ENCODE peak calls at places on chromosomes 4 and X, in nine cellular contexts. One of them, this sample, is unnamed.
A peak's percentile ranks its signal among the peaks of the same experiment; 100 is the strongest.

GRCh38 chrX:151703487-151703886 is 8.2 kb downstream of the PRRG3 start:
- DNase-seq in PC-3: no peak
- DNase-seq in transverse colon: no peak
- DNase-seq in foreskin fibroblast: no peak
- DNase-seq in H9: no peak
- DNase-seq in effector CD4-positive, alpha-beta T cell: no peak
- DNase-seq in left ventricle myocardium inferior: peak; percentile 70
- DNase-seq in HFFc6: no peak
- DNase-seq in H1: no peak
- DNase-seq in this sample: no peak

GRCh38 chr4:153146031-153146430 is 58.2 kb upstream of the TRIM2 start:
- DNase-seq in PC-3: no peak
- DNase-seq in transverse colon: no peak
- DNase-seq in foreskin fibroblast: no peak
- DNase-seq in H9: no peak
- DNase-seq in effector CD4-positive, alpha-beta T cell: no peak
- DNase-seq in left ventricle myocardium inferior: no peak
- DNase-seq in HFFc6: no peak
- DNase-seq in H1: no peak
- DNase-seq in this sample: no peak

GRCh38 chrX:39972340-39972739 is 125.4 kb downstream of the BCOR start:
- DNase-seq in PC-3: peak; percentile 42
- DNase-seq in transverse colon: no peak
- DNase-seq in foreskin fibroblast: peak; percentile 24
- DNase-seq in H9: no peak
- DNase-seq in effector CD4-positive, alpha-beta T cell: no peak
- DNase-seq in left ventricle myocardium inferior: no peak
- DNase-seq in HFFc6: peak; percentile 44
- DNase-seq in H1: no peak
- DNase-seq in this sample: no peak

GRCh38 chrX:1246816-1247215 is 21.8 kb upstream of the CSF2RA start:
- DNase-seq in PC-3: peak; percentile 82
- DNase-seq in transverse colon: peak; percentile 67
- DNase-seq in foreskin fibroblast: peak; percentile 15
- DNase-seq in H9: peak; percentile 81
- DNase-seq in effector CD4-positive, alpha-beta T cell: peak; percentile 58
- DNase-seq in left ventricle myocardium inferior: peak; percentile 74
- DNase-seq in HFFc6: peak; percentile 68
- DNase-seq in H1: no peak
- DNase-seq in this sample: peak; percentile 20

GRCh38 chr4:109303141-109303499 is 662 bp upstream of the COL25A1 start:
- DNase-seq in PC-3: no peak
- DNase-seq in transverse colon: no peak
- DNase-seq in foreskin fibroblast: peak; percentile 7
- DNase-seq in H9: no peak
- DNase-seq in effector CD4-positive, alpha-beta T cell: no peak
- DNase-seq in left ventricle myocardium inferior: no peak
- DNase-seq in HFFc6: no peak
- DNase-seq in H1: no peak
- DNase-seq in this sample: no peak

GRCh38 chr4:82667761-82668505 is 106.1 kb upstream of the TMEM150C start:
- DNase-seq in PC-3: no peak
- DNase-seq in transverse colon: no peak
- DNase-seq in foreskin fibroblast: no peak
- DNase-seq in H9: no peak
- DNase-seq in effector CD4-positive, alpha-beta T cell: no peak
- DNase-seq in left ventricle myocardium inferior: no peak
- DNase-seq in HFFc6: no peak
- DNase-seq in H1: no peak
- DNase-seq in this sample: no peak

GRCh38 chr4:136917312-136918110 is 614.8 kb downstream of the PCDH18 start:
- DNase-seq in PC-3: no peak
- DNase-seq in transverse colon: no peak
- DNase-seq in foreskin fibroblast: no peak
- DNase-seq in H9: no peak
- DNase-seq in effector CD4-positive, alpha-beta T cell: no peak
- DNase-seq in left ventricle myocardium inferior: no peak
- DNase-seq in HFFc6: no peak
- DNase-seq in H1: no peak
- DNase-seq in this sample: no peak

GRCh38 chr4:180084561-180084960 is 2158.6 kb upstream of the TENM3 start:
- DNase-seq in PC-3: no peak
- DNase-seq in transverse colon: no peak
- DNase-seq in foreskin fibroblast: no peak
- DNase-seq in H9: no peak
- DNase-seq in effector CD4-positive, alpha-beta T cell: no peak
- DNase-seq in left ventricle myocardium inferior: no peak
- DNase-seq in HFFc6: no peak
- DNase-seq in H1: no peak
- DNase-seq in this sample: no peak

GRCh38 chr4:42547805-42548204 is 109.1 kb downstream of the ATP8A1 start:
- DNase-seq in PC-3: no peak
- DNase-seq in transverse colon: no peak
- DNase-seq in foreskin fibroblast: no peak
- DNase-seq in H9: no peak
- DNase-seq in effector CD4-positive, alpha-beta T cell: no peak
- DNase-seq in left ventricle myocardium inferior: no peak
- DNase-seq in HFFc6: no peak
- DNase-seq in H1: no peak
- DNase-seq in this sample: no peak

GRCh38 chrX:39248330-39248729 is 447.1 kb downstream of the MID1IP1 start:
- DNase-seq in PC-3: no peak
- DNase-seq in transverse colon: no peak
- DNase-seq in foreskin fibroblast: no peak
- DNase-seq in H9: no peak
- DNase-seq in effector CD4-positive, alpha-beta T cell: no peak
- DNase-seq in left ventricle myocardium inferior: no peak
- DNase-seq in HFFc6: no peak
- DNase-seq in H1: no peak
- DNase-seq in this sample: no peak

GRCh38 chr4:57095245-57095644 is 14.9 kb downstream of the IGFBP7 start:
- DNase-seq in PC-3: no peak
- DNase-seq in transverse colon: no peak
- DNase-seq in foreskin fibroblast: no peak
- DNase-seq in H9: no peak
- DNase-seq in effector CD4-positive, alpha-beta T cell: no peak
- DNase-seq in left ventricle myocardium inferior: no peak
- DNase-seq in HFFc6: no peak
- DNase-seq in H1: no peak
- DNase-seq in this sample: no peak

GRCh38 chr4:4598851-4599411 is 57.1 kb upstream of the STX18 start:
- DNase-seq in PC-3: no peak
- DNase-seq in transverse colon: no peak
- DNase-seq in foreskin fibroblast: no peak
- DNase-seq in H9: no peak
- DNase-seq in effector CD4-positive, alpha-beta T cell: no peak
- DNase-seq in left ventricle myocardium inferior: no peak
- DNase-seq in HFFc6: no peak
- DNase-seq in H1: no peak
- DNase-seq in this sample: no peak

GRCh38 chr4:15754323-15754722 is 23.8 kb upstream of the CD38 start:
- DNase-seq in PC-3: peak; percentile 10
- DNase-seq in transverse colon: no peak
- DNase-seq in foreskin fibroblast: no peak
- DNase-seq in H9: no peak
- DNase-seq in effector CD4-positive, alpha-beta T cell: peak; percentile 29
- DNase-seq in left ventricle myocardium inferior: no peak
- DNase-seq in HFFc6: peak; percentile 45
- DNase-seq in H1: no peak
- DNase-seq in this sample: no peak

GRCh38 chrX:38006283-38006682 is at the start of gene SYTL5:
- DNase-seq in PC-3: peak; percentile 87
- DNase-seq in transverse colon: no peak
- DNase-seq in foreskin fibroblast: no peak
- DNase-seq in H9: no peak
- DNase-seq in effector CD4-positive, alpha-beta T cell: no peak
- DNase-seq in left ventricle myocardium inferior: no peak
- DNase-seq in HFFc6: no peak
- DNase-seq in H1: no peak
- DNase-seq in this sample: no peak

GRCh38 chrX:13647709-13648212 is 5.2 kb upstream of the TCEANC start:
- DNase-seq in PC-3: no peak
- DNase-seq in transverse colon: peak; percentile 60
- DNase-seq in foreskin fibroblast: peak; percentile 49
- DNase-seq in H9: no peak
- DNase-seq in effector CD4-positive, alpha-beta T cell: peak; percentile 59
- DNase-seq in left ventricle myocardium inferior: peak; percentile 20
- DNase-seq in HFFc6: peak; percentile 27
- DNase-seq in H1: no peak
- DNase-seq in this sample: no peak

GRCh38 chr4:22531226-22531625 is 15.4 kb upstream of the ADGRA3 start:
- DNase-seq in PC-3: no peak
- DNase-seq in transverse colon: no peak
- DNase-seq in foreskin fibroblast: no peak
- DNase-seq in H9: no peak
- DNase-seq in effector CD4-positive, alpha-beta T cell: no peak
- DNase-seq in left ventricle myocardium inferior: no peak
- DNase-seq in HFFc6: no peak
- DNase-seq in H1: no peak
- DNase-seq in this sample: no peak

GRCh38 chrX:39302838-39303237 is 501.6 kb downstream of the MID1IP1 start:
- DNase-seq in PC-3: no peak
- DNase-seq in transverse colon: no peak
- DNase-seq in foreskin fibroblast: no peak
- DNase-seq in H9: no peak
- DNase-seq in effector CD4-positive, alpha-beta T cell: no peak
- DNase-seq in left ventricle myocardium inferior: no peak
- DNase-seq in HFFc6: no peak
- DNase-seq in H1: no peak
- DNase-seq in this sample: no peak

GRCh38 chr4:100087743-100088142 is 102.5 kb downstream of the DDIT4L start:
- DNase-seq in PC-3: peak; percentile 27
- DNase-seq in transverse colon: no peak
- DNase-seq in foreskin fibroblast: peak; percentile 17
- DNase-seq in H9: no peak
- DNase-seq in effector CD4-positive, alpha-beta T cell: no peak
- DNase-seq in left ventricle myocardium inferior: no peak
- DNase-seq in HFFc6: no peak
- DNase-seq in H1: no peak
- DNase-seq in this sample: peak; percentile 21

GRCh38 chr4:143389543-143390195 is 53.0 kb downstream of the GAB1 start:
- DNase-seq in PC-3: peak; percentile 79
- DNase-seq in transverse colon: no peak
- DNase-seq in foreskin fibroblast: no peak
- DNase-seq in H9: no peak
- DNase-seq in effector CD4-positive, alpha-beta T cell: no peak
- DNase-seq in left ventricle myocardium inferior: no peak
- DNase-seq in HFFc6: peak; percentile 53
- DNase-seq in H1: no peak
- DNase-seq in this sample: no peak

GRCh38 chr4:188032583-188032982 is 37.0 kb downstream of the ZFP42 start:
- DNase-seq in PC-3: no peak
- DNase-seq in transverse colon: no peak
- DNase-seq in foreskin fibroblast: no peak
- DNase-seq in H9: peak; percentile 66
- DNase-seq in effector CD4-positive, alpha-beta T cell: no peak
- DNase-seq in left ventricle myocardium inferior: no peak
- DNase-seq in HFFc6: no peak
- DNase-seq in H1: no peak
- DNase-seq in this sample: no peak

GRCh38 chr4:189313064-189313463 is 627.6 kb upstream of the FRG1 start:
- DNase-seq in PC-3: no peak
- DNase-seq in transverse colon: no peak
- DNase-seq in foreskin fibroblast: no peak
- DNase-seq in H9: no peak
- DNase-seq in effector CD4-positive, alpha-beta T cell: no peak
- DNase-seq in left ventricle myocardium inferior: no peak
- DNase-seq in HFFc6: no peak
- DNase-seq in H1: no peak
- DNase-seq in this sample: no peak

GRCh38 chrX:12771445-12772069 is 19.7 kb upstream of the PRPS2 start:
- DNase-seq in PC-3: peak; percentile 78
- DNase-seq in transverse colon: peak; percentile 66
- DNase-seq in foreskin fibroblast: peak; percentile 15
- DNase-seq in H9: peak; percentile 67
- DNase-seq in effector CD4-positive, alpha-beta T cell: peak; percentile 60
- DNase-seq in left ventricle myocardium inferior: peak; percentile 22
- DNase-seq in HFFc6: peak; percentile 2
- DNase-seq in H1: no peak
- DNase-seq in this sample: no peak

GRCh38 chrX:122046226-122046625 is 998.8 kb downstream of the GLUD2 start:
- DNase-seq in PC-3: no peak
- DNase-seq in transverse colon: no peak
- DNase-seq in foreskin fibroblast: no peak
- DNase-seq in H9: no peak
- DNase-seq in effector CD4-positive, alpha-beta T cell: no peak
- DNase-seq in left ventricle myocardium inferior: no peak
- DNase-seq in HFFc6: no peak
- DNase-seq in H1: no peak
- DNase-seq in this sample: no peak

GRCh38 chrX:101659601-101660063 is at the start of gene ARMCX2:
- DNase-seq in PC-3: no peak
- DNase-seq in transverse colon: peak; percentile 44
- DNase-seq in foreskin fibroblast: peak; percentile 54
- DNase-seq in H9: peak; percentile 62
- DNase-seq in effector CD4-positive, alpha-beta T cell: no peak
- DNase-seq in left ventricle myocardium inferior: peak; percentile 54
- DNase-seq in HFFc6: peak; percentile 50
- DNase-seq in H1: no peak
- DNase-seq in this sample: peak; percentile 38

GRCh38 chr4:148315049-148315448 is 127.2 kb downstream of the NR3C2 start:
- DNase-seq in PC-3: peak; percentile 31
- DNase-seq in transverse colon: no peak
- DNase-seq in foreskin fibroblast: no peak
- DNase-seq in H9: no peak
- DNase-seq in effector CD4-positive, alpha-beta T cell: no peak
- DNase-seq in left ventricle myocardium inferior: no peak
- DNase-seq in HFFc6: no peak
- DNase-seq in H1: no peak
- DNase-seq in this sample: no peak

GRCh38 chr4:39976945-39977488 is 694 bp downstream of the PDS5A start:
- DNase-seq in PC-3: no peak
- DNase-seq in transverse colon: peak; percentile 39
- DNase-seq in foreskin fibroblast: peak; percentile 11
- DNase-seq in H9: peak; percentile 33
- DNase-seq in effector CD4-positive, alpha-beta T cell: peak; percentile 37
- DNase-seq in left ventricle myocardium inferior: no peak
- DNase-seq in HFFc6: no peak
- DNase-seq in H1: no peak
- DNase-seq in this sample: peak; percentile 2

GRCh38 chrX:104922206-104922621 is 298.3 kb downstream of the TEX13A start:
- DNase-seq in PC-3: peak; percentile 87
- DNase-seq in transverse colon: peak; percentile 75
- DNase-seq in foreskin fibroblast: peak; percentile 3
- DNase-seq in H9: peak; percentile 79
- DNase-seq in effector CD4-positive, alpha-beta T cell: peak; percentile 42
- DNase-seq in left ventricle myocardium inferior: peak; percentile 22
- DNase-seq in HFFc6: peak; percentile 62
- DNase-seq in H1: peak; percentile 27
- DNase-seq in this sample: peak; percentile 32

GRCh38 chrX:38868941-38869378 is 67.7 kb downstream of the MID1IP1 start:
- DNase-seq in PC-3: peak; percentile 70
- DNase-seq in transverse colon: no peak
- DNase-seq in foreskin fibroblast: peak; percentile 57
- DNase-seq in H9: no peak
- DNase-seq in effector CD4-positive, alpha-beta T cell: no peak
- DNase-seq in left ventricle myocardium inferior: no peak
- DNase-seq in HFFc6: peak; percentile 77
- DNase-seq in H1: no peak
- DNase-seq in this sample: peak; percentile 26

GRCh38 chr4:149987330-149987751 is 90.9 kb upstream of the DCLK2 start:
- DNase-seq in PC-3: no peak
- DNase-seq in transverse colon: no peak
- DNase-seq in foreskin fibroblast: no peak
- DNase-seq in H9: no peak
- DNase-seq in effector CD4-positive, alpha-beta T cell: no peak
- DNase-seq in left ventricle myocardium inferior: no peak
- DNase-seq in HFFc6: no peak
- DNase-seq in H1: no peak
- DNase-seq in this sample: no peak

GRCh38 chrX:69313622-69314290 is 148.5 kb upstream of the PJA1 start:
- DNase-seq in PC-3: no peak
- DNase-seq in transverse colon: no peak
- DNase-seq in foreskin fibroblast: no peak
- DNase-seq in H9: no peak
- DNase-seq in effector CD4-positive, alpha-beta T cell: no peak
- DNase-seq in left ventricle myocardium inferior: no peak
- DNase-seq in HFFc6: no peak
- DNase-seq in H1: no peak
- DNase-seq in this sample: no peak

GRCh38 chr4:4801013-4801412 is 58.5 kb upstream of the MSX1 start:
- DNase-seq in PC-3: no peak
- DNase-seq in transverse colon: no peak
- DNase-seq in foreskin fibroblast: no peak
- DNase-seq in H9: no peak
- DNase-seq in effector CD4-positive, alpha-beta T cell: no peak
- DNase-seq in left ventricle myocardium inferior: no peak
- DNase-seq in HFFc6: peak; percentile 50
- DNase-seq in H1: no peak
- DNase-seq in this sample: no peak